ENCODE peak calls at places on chromosome X, in five cellular contexts. F is EL, K is left lung, O is activated T-cell treated with anti-CD3 and anti-CD28 coated beads for 48 hours, X is NCI-H748 treated with DMSO at 0.1 percent for 48 hours. V is an unnamed sample.

GRCh38 chrX:51894697-51895336 is 1.4 kb downstream of the MAGED1 start:
- DNase-seq in F (peak), K (peak), O (no peak), X (no peak), V (no peak)

GRCh38 chrX:20252392-20253231 is 14.1 kb downstream of the RPS6KA3 start:
- DNase-seq in F (peak), K (peak), O (peak), X (no peak), V (peak)

GRCh38 chrX:8867454-8867853 is 66.3 kb upstream of the FAM9A start:
- DNase-seq in F (no peak), K (no peak), O (no peak), X (no peak), V (no peak)

GRCh38 chrX:65587616-65588526 is 53.3 kb upstream of the LAS1L start:
- DNase-seq in F (peak), K (peak), O (no peak), X (no peak), V (no peak)

GRCh38 chrX:114976321-114976720 is 41.1 kb downstream of the IL13RA2 start:
- DNase-seq in F (peak), K (no peak), O (no peak), X (no peak), V (no peak)

GRCh38 chrX:9611436-9612145 is 146.7 kb downstream of the TBL1X start:
- DNase-seq in F (peak), K (no peak), O (no peak), X (no peak), V (no peak)

GRCh38 chrX:139194571-139195280 is 335.8 kb upstream of the F9 start:
- DNase-seq in F (no peak), K (peak), O (no peak), X (peak), V (no peak)

GRCh38 chrX:70166601-70167590 is 10.4 kb upstream of the DGAT2L6 start:
- DNase-seq in F (peak), K (no peak), O (no peak), X (no peak), V (no peak)

GRCh38 chrX:46180258-46180687 is 364.9 kb downstream of the ZNF674 start:
- DNase-seq in F (peak), K (no peak), O (peak), X (no peak), V (no peak)

GRCh38 chrX:11366998-11367595 is 73.9 kb downstream of the AMELX start:
- DNase-seq in F (no peak), K (no peak), O (no peak), X (no peak), V (no peak)

GRCh38 chrX:53395605-53396298 is 26.7 kb downstream of the SMC1A start:
- DNase-seq in F (no peak), K (no peak), O (no peak), X (no peak), V (no peak)

GRCh38 chrX:41602946-41603345 is 85.8 kb upstream of the GPR34 start:
- DNase-seq in F (peak), K (no peak), O (no peak), X (no peak), V (no peak)

GRCh38 chrX:136159615-136160025 is 12.3 kb downstream of the FHL1 start:
- DNase-seq in F (no peak), K (no peak), O (no peak), X (no peak), V (no peak)

GRCh38 chrX:13194291-13195103 is 125.4 kb downstream of the ATXN3L start:
- DNase-seq in F (no peak), K (no peak), O (no peak), X (peak), V (no peak)

GRCh38 chrX:129690435-129690834 is 35.7 kb upstream of the APLN start:
- DNase-seq in F (no peak), K (no peak), O (no peak), X (no peak), V (no peak)

GRCh38 chrX:154349979-154350378 is 24.5 kb downstream of the FLNA start:
- DNase-seq in F (peak), K (no peak), O (no peak), X (no peak), V (no peak)

GRCh38 chrX:135328421-135329005 is 19.2 kb downstream of the ETDC start:
- DNase-seq in F (no peak), K (no peak), O (no peak), X (no peak), V (no peak)

GRCh38 chrX:56800801-56801200 is 71.8 kb downstream of the NBDY start:
- DNase-seq in F (no peak), K (no peak), O (no peak), X (no peak), V (no peak)

GRCh38 chrX:103716967-103717366 is 6.3 kb downstream of the TMEM31 start:
- DNase-seq in F (peak), K (no peak), O (no peak), X (no peak), V (no peak)

GRCh38 chrX:37926700-37927099 is 79.3 kb upstream of the DYNLT3 start:
- DNase-seq in F (peak), K (no peak), O (no peak), X (no peak), V (no peak)